ENCODE peak calls at places on chromosome 3, in nine cellular contexts. P is fibroblast of mammary gland; E is posterior cingulate gyrus; A is pulmonary artery endothelial cell; J is T-helper 17 cell; U is effector CD4-positive, alpha-beta T cell; F is ascending aorta; K is colonic mucosa; I is T-cell. W is an unnamed sample.

GRCh38 chr3:123791898-123792297 is 92.2 kb downstream of the MYLK start:
- DNase-seq in P (peak; percentile 59), E (no peak), A (no peak), J (no peak), U (no peak), F (peak; percentile 63), K (peak; percentile 33), I (no peak), W (no peak)

GRCh38 chr3:112027839-112028238 is 6.7 kb upstream of the TMPRSS7 start:
- DNase-seq in P (no peak), E (no peak), A (no peak), J (no peak), U (no peak), F (no peak), K (no peak), I (no peak), W (no peak)

GRCh38 chr3:30299674-30300423 is 306.6 kb upstream of the TGFBR2 start:
- DNase-seq in P (no peak), E (no peak), A (no peak), J (no peak), U (no peak), F (no peak), K (no peak), I (no peak), W (no peak)

GRCh38 chr3:150756491-150757059 is 6.4 kb downstream of the SIAH2 start:
- DNase-seq in P (no peak), E (no peak), A (no peak), J (no peak), U (no peak), F (no peak), K (peak; percentile 56), I (no peak), W (no peak)

GRCh38 chr3:197302033-197302432 is 3.6 kb upstream of the DLG1 start:
- DNase-seq in P (no peak), E (no peak), A (no peak), J (no peak), U (no peak), F (no peak), K (no peak), I (no peak), W (no peak)

GRCh38 chr3:119145128-119145499 is 851 bp upstream of the TEX55 start:
- DNase-seq in P (no peak), E (no peak), A (no peak), J (no peak), U (no peak), F (no peak), K (no peak), I (no peak), W (no peak)

GRCh38 chr3:156233875-156234274 is 113.5 kb downstream of the KCNAB1 start:
- DNase-seq in P (no peak), E (no peak), A (no peak), J (no peak), U (no peak), F (no peak), K (no peak), I (no peak), W (no peak)

GRCh38 chr3:17424137-17424536 is 318.3 kb downstream of the TBC1D5 start:
- DNase-seq in P (peak; percentile 74), E (no peak), A (no peak), J (no peak), U (no peak), F (no peak), K (no peak), I (no peak), W (no peak)

GRCh38 chr3:158713094-158713499 is 19.2 kb downstream of the RARRES1 start:
- DNase-seq in P (peak; percentile 36), E (no peak), A (peak; percentile 87), J (no peak), U (no peak), F (peak; percentile 80), K (peak; percentile 72), I (no peak), W (peak; percentile 91)

GRCh38 chr3:119658994-119659393 is 1.4 kb downstream of the POPDC2 start:
- DNase-seq in P (no peak), E (no peak), A (no peak), J (no peak), U (no peak), F (no peak), K (no peak), I (no peak), W (no peak)

GRCh38 chr3:149535395-149535685 is 60.8 kb downstream of the TM4SF4 start:
- DNase-seq in P (peak; percentile 39), E (no peak), A (no peak), J (no peak), U (no peak), F (no peak), K (no peak), I (no peak), W (no peak)

GRCh38 chr3:11560746-11561145 is 83.0 kb downstream of the VGLL4 start:
- DNase-seq in P (no peak), E (no peak), A (no peak), J (no peak), U (no peak), F (no peak), K (no peak), I (no peak), W (no peak)

GRCh38 chr3:138846350-138846756 is 11.6 kb upstream of the PIK3CB start:
- DNase-seq in P (no peak), E (no peak), A (no peak), J (no peak), U (no peak), F (no peak), K (no peak), I (no peak), W (no peak)

GRCh38 chr3:54358969-54359648 is 236.8 kb downstream of the CACNA2D3 start:
- DNase-seq in P (no peak), E (no peak), A (no peak), J (no peak), U (no peak), F (no peak), K (no peak), I (no peak), W (no peak)

GRCh38 chr3:46578973-46579755 is 13.1 kb upstream of the LRRC2 start:
- DNase-seq in P (no peak), E (no peak), A (no peak), J (no peak), U (no peak), F (no peak), K (peak; percentile 31), I (no peak), W (no peak)

GRCh38 chr3:63228677-63229076 is 49.4 kb upstream of the SYNPR start:
- DNase-seq in P (peak; percentile 65), E (no peak), A (no peak), J (no peak), U (no peak), F (no peak), K (peak; percentile 35), I (no peak), W (peak; percentile 67)

GRCh38 chr3:194369522-194370279 is at the start of gene LRRC15:
- DNase-seq in P (peak; percentile 39), E (peak; percentile 57), A (no peak), J (no peak), U (no peak), F (no peak), K (peak; percentile 23), I (no peak), W (no peak)

W was measured in COLO829.